ENCODE peak calls at places on chromosome 22, in nine cellular contexts. L is CD8-positive, alpha-beta T cell; A is T follicular helper cell; V is C1 segment of cervical spinal cord; H is NCI-H524; D is T-helper 9 cell; Z is NCI-H446 treated with DMSO at 0.1 percent for 48 hours; Y is T-helper 1 cell; U is activated naive CD8-positive, alpha-beta T cell treated with anti-CD3 and anti-CD28 coated beads, Interleukin-2, amount 50 U/mL, for 24 hours. G is an unnamed sample.

GRCh38 chr22:36238348-36239149 is 778 bp downstream of the APOL2 start:
- DNase-seq in A (no peak), D (no peak), V (no peak), H (no peak), L (no peak), Z (no peak), Y (no peak), U (no peak), G (peak; percentile 37)

GRCh38 chr22:28822930-28823481 is 22.6 kb upstream of the XBP1 start:
- DNase-seq in Z (no peak), H (peak; percentile 20), V (no peak), L (no peak), D (no peak), A (peak; percentile 32), Y (no peak), U (no peak), G (peak; percentile 90)

GRCh38 chr22:31952459-31952858 is 8.1 kb downstream of the YWHAH start:
- DNase-seq in V (no peak), H (no peak), Z (peak; percentile 43), L (no peak), A (no peak), D (no peak), Y (no peak), U (no peak), G (no peak)

GRCh38 chr22:19179472-19180048 is 1.0 kb upstream of the SLC25A1 start:
- DNase-seq in V (peak; percentile 59), Z (peak; percentile 49), L (no peak), H (peak; percentile 59), Y (peak; percentile 15), A (no peak), U (peak; percentile 59), D (no peak), G (peak; percentile 64)

GRCh38 chr22:39960791-39961746 is 872 bp downstream of the TMA7B start:
- DNase-seq in H (no peak), Z (no peak), A (no peak), U (peak; percentile 66), Y (peak; percentile 8), D (peak; percentile 23), L (peak; percentile 48), V (no peak), G (no peak)

GRCh38 chr22:45082795-45083194 is 73.0 kb upstream of the PHF21B start:
- DNase-seq in A (no peak), D (no peak), V (no peak), L (no peak), H (no peak), Y (no peak), U (peak; percentile 34), Z (no peak), G (no peak)

GRCh38 chr22:37526376-37526775 is 7.2 kb upstream of the CARD10 start:
- DNase-seq in U (no peak), Z (no peak), V (no peak), H (no peak), L (no peak), D (no peak), Y (no peak), A (no peak), G (no peak)

GRCh38 chr22:49826603-49827306 is 918 bp downstream of the BRD1 start:
- DNase-seq in U (peak; percentile 37), Z (no peak), L (no peak), D (peak; percentile 29), Y (no peak), V (no peak), H (no peak), A (no peak), G (peak; percentile 11)

GRCh38 chr22:35861451-35861850 is 143.8 kb downstream of the APOL5 start:
- DNase-seq in D (no peak), U (no peak), H (no peak), Z (no peak), L (no peak), A (no peak), V (no peak), Y (no peak), G (no peak)

GRCh38 chr22:28282346-28282745 is 363.3 kb upstream of the PITPNB start:
- DNase-seq in Z (no peak), D (no peak), L (no peak), H (no peak), U (no peak), V (no peak), A (no peak), Y (no peak), G (no peak)

GRCh38 chr22:18034076-18034475 is 9.7 kb upstream of the MICAL3 start:
- DNase-seq in V (no peak), H (no peak), U (no peak), Y (no peak), L (no peak), Z (no peak), D (no peak), A (no peak), G (no peak)

GRCh38 chr22:46081036-46081830 is 69.1 kb upstream of the PPARA start:
- DNase-seq in D (no peak), Z (no peak), L (no peak), A (no peak), Y (no peak), H (no peak), U (no peak), V (no peak), G (no peak)

GRCh38 chr22:42931421-42932196 is 74.5 kb upstream of the ARFGAP3 start:
- DNase-seq in L (no peak), D (no peak), Y (no peak), H (no peak), V (no peak), A (no peak), U (no peak), Z (no peak), G (no peak)

GRCh38 chr22:17786435-17787158 is 12.3 kb upstream of the BID start:
- DNase-seq in H (no peak), L (no peak), Z (no peak), U (no peak), D (no peak), Y (no peak), A (no peak), V (peak; percentile 37), G (peak; percentile 79)

GRCh38 chr22:34669001-34669400 is 397.0 kb upstream of the ISX start:
- DNase-seq in L (no peak), D (no peak), Z (no peak), U (no peak), V (no peak), H (no peak), Y (no peak), A (no peak), G (no peak)

GRCh38 chr22:23072035-23072910 is 2.0 kb downstream of the GNAZ start:
- DNase-seq in Z (no peak), D (no peak), U (no peak), Y (no peak), V (no peak), H (no peak), L (no peak), A (no peak), G (no peak)

GRCh38 chr22:31692186-31692886 is 30.3 kb upstream of the PISD start:
- DNase-seq in H (no peak), U (no peak), Z (no peak), A (no peak), L (no peak), V (no peak), Y (no peak), D (no peak), G (no peak)

GRCh38 chr22:36746571-36746970 is 29.3 kb downstream of the IFT27 start:
- DNase-seq in V (no peak), H (no peak), D (no peak), Z (no peak), A (no peak), U (no peak), Y (no peak), L (no peak), G (no peak)

GRCh38 chr22:49726022-49726681 is 101.5 kb downstream of the BRD1 start:
- DNase-seq in Z (no peak), U (no peak), A (no peak), H (no peak), D (no peak), L (no peak), Y (no peak), V (no peak), G (no peak)

GRCh38 chr22:25141994-25142620 is 57.6 kb upstream of the CRYBB3 start:
- DNase-seq in Z (no peak), V (peak; percentile 4), Y (no peak), L (no peak), U (no peak), A (no peak), H (peak; percentile 56), D (no peak), G (no peak)

GRCh38 chr22:36853407-36854099 is 7.3 kb upstream of the NCF4 start:
- DNase-seq in A (peak; percentile 83), D (peak; percentile 90), Z (peak; percentile 3), Y (peak; percentile 87), U (peak; percentile 93), L (peak; percentile 72), H (peak; percentile 57), V (peak; percentile 6), G (peak; percentile 59)

GRCh38 chr22:31102441-31103081 is 4.8 kb downstream of the SELENOM start:
- DNase-seq in A (no peak), D (no peak), U (no peak), V (no peak), L (no peak), H (no peak), Y (no peak), Z (no peak), G (no peak)

GRCh38 chr22:19122752-19123492 is 710 bp upstream of the DGCR2 start:
- DNase-seq in H (no peak), A (no peak), Z (no peak), D (no peak), L (no peak), V (no peak), U (no peak), Y (no peak), G (no peak)

GRCh38 chr22:50190182-50190951 is 4.7 kb downstream of the TRABD start:
- DNase-seq in Z (peak; percentile 6), U (peak; percentile 79), L (peak; percentile 70), Y (peak; percentile 73), D (peak; percentile 69), A (peak; percentile 69), V (peak; percentile 47), H (no peak), G (peak; percentile 49)

G was measured in COR-L47.